ENCODE peak calls at places on chromosomes 6 and 20, in eight cellular contexts. One of them, this sample, is unnamed.

GRCh38 chr6:167742719-167743303 is 83.9 kb upstream of the AFDN start:
- DNase-seq in progenitor cell of endocrine pancreas: no peak
- DNase-seq in tibial artery: peak
- DNase-seq in left ventricle myocardium inferior: no peak
- DNase-seq in GDM1: no peak
- DNase-seq in MG63: peak
- DNase-seq in M059J: peak
- DNase-seq in EL: no peak
- DNase-seq in this sample: no peak

GRCh38 chr6:150740453-150740852 is 125.0 kb upstream of the MTHFD1L start:
- DNase-seq in tibial artery: no peak
- DNase-seq in GDM1: no peak
- DNase-seq in progenitor cell of endocrine pancreas: no peak
- DNase-seq in M059J: no peak
- DNase-seq in EL: no peak
- DNase-seq in left ventricle myocardium inferior: no peak
- DNase-seq in MG63: no peak
- DNase-seq in this sample: no peak

GRCh38 chr20:5002077-5002413 is 735 bp upstream of the SLC23A2 start:
- DNase-seq in GDM1: no peak
- DNase-seq in tibial artery: no peak
- DNase-seq in progenitor cell of endocrine pancreas: no peak
- DNase-seq in EL: no peak
- DNase-seq in MG63: peak
- DNase-seq in M059J: no peak
- DNase-seq in left ventricle myocardium inferior: peak
- DNase-seq in this sample: no peak

GRCh38 chr20:62928246-62928939 is 2.1 kb upstream of the DIDO1 start:
- DNase-seq in tibial artery: peak
- DNase-seq in EL: peak
- DNase-seq in MG63: no peak
- DNase-seq in left ventricle myocardium inferior: no peak
- DNase-seq in M059J: no peak
- DNase-seq in GDM1: peak
- DNase-seq in progenitor cell of endocrine pancreas: no peak
- DNase-seq in this sample: no peak

GRCh38 chr6:6659600-6660327 is 71.2 kb downstream of the LY86 start:
- DNase-seq in MG63: no peak
- DNase-seq in left ventricle myocardium inferior: no peak
- DNase-seq in EL: no peak
- DNase-seq in tibial artery: no peak
- DNase-seq in GDM1: peak
- DNase-seq in M059J: no peak
- DNase-seq in progenitor cell of endocrine pancreas: no peak
- DNase-seq in this sample: no peak

GRCh38 chr6:44664716-44665115 is 277.2 kb downstream of the CDC5L start:
- DNase-seq in left ventricle myocardium inferior: no peak
- DNase-seq in M059J: no peak
- DNase-seq in EL: peak
- DNase-seq in MG63: no peak
- DNase-seq in GDM1: no peak
- DNase-seq in progenitor cell of endocrine pancreas: no peak
- DNase-seq in tibial artery: peak
- DNase-seq in this sample: no peak

GRCh38 chr6:40244684-40245083 is 310.4 kb upstream of the MOCS1 start:
- DNase-seq in M059J: no peak
- DNase-seq in progenitor cell of endocrine pancreas: no peak
- DNase-seq in tibial artery: no peak
- DNase-seq in GDM1: no peak
- DNase-seq in left ventricle myocardium inferior: no peak
- DNase-seq in EL: peak
- DNase-seq in MG63: peak
- DNase-seq in this sample: no peak

GRCh38 chr6:37776546-37776945 is 43.0 kb upstream of the ZFAND3 start:
- DNase-seq in progenitor cell of endocrine pancreas: no peak
- DNase-seq in left ventricle myocardium inferior: no peak
- DNase-seq in MG63: no peak
- DNase-seq in EL: no peak
- DNase-seq in M059J: no peak
- DNase-seq in GDM1: no peak
- DNase-seq in tibial artery: no peak
- DNase-seq in this sample: no peak

GRCh38 chr6:141884850-141885249 is 247.9 kb upstream of the GJE1 start:
- DNase-seq in progenitor cell of endocrine pancreas: no peak
- DNase-seq in MG63: no peak
- DNase-seq in tibial artery: no peak
- DNase-seq in M059J: no peak
- DNase-seq in GDM1: no peak
- DNase-seq in left ventricle myocardium inferior: no peak
- DNase-seq in EL: no peak
- DNase-seq in this sample: no peak

GRCh38 chr20:45104786-45105185 is 3.9 kb upstream of the KCNS1 start:
- DNase-seq in EL: peak
- DNase-seq in M059J: peak
- DNase-seq in MG63: peak
- DNase-seq in tibial artery: no peak
- DNase-seq in GDM1: no peak
- DNase-seq in left ventricle myocardium inferior: no peak
- DNase-seq in progenitor cell of endocrine pancreas: no peak
- DNase-seq in this sample: no peak

GRCh38 chr6:127397729-127398609 is 54.6 kb upstream of the ECHDC1 start:
- DNase-seq in MG63: no peak
- DNase-seq in GDM1: no peak
- DNase-seq in EL: no peak
- DNase-seq in progenitor cell of endocrine pancreas: no peak
- DNase-seq in tibial artery: no peak
- DNase-seq in left ventricle myocardium inferior: no peak
- DNase-seq in M059J: no peak
- DNase-seq in this sample: no peak

GRCh38 chr6:138001750-138002349 is 105.4 kb downstream of the PERP start:
- DNase-seq in M059J: peak
- DNase-seq in MG63: no peak
- DNase-seq in tibial artery: no peak
- DNase-seq in left ventricle myocardium inferior: peak
- DNase-seq in progenitor cell of endocrine pancreas: no peak
- DNase-seq in EL: peak
- DNase-seq in GDM1: no peak
- DNase-seq in this sample: no peak